ENCODE peak calls at places on chromosome 15, in six cellular contexts. B is activated T-helper 1 cell treated with anti-CD3 and anti-CD28 coated beads, Interleukin-12 subunit alpha, Interleukin-12 subunit beta, Interleukin-2, Interleukin-4 antibody, amounts not matched to agents 30 ng/mL and 10 ng/mL and 1 ng/mL, durations not matched to agents 14 hours and 24 hours and 36 hours; A is NT2/D1; M is endothelial cell; K is AG04450; N is AG20443. O is an unnamed sample.

GRCh38 chr15:101426761-101427333 is 62.7 kb downstream of the PCSK6 start:
- DNase-seq in B (no peak), A (no peak), M (no peak), K (no peak), N (no peak), O (peak; percentile 19)

GRCh38 chr15:87403973-87404372 is 852.6 kb downstream of the NTRK3 start:
- DNase-seq in B (no peak), A (no peak), M (no peak), K (no peak), N (no peak), O (no peak)

GRCh38 chr15:96109820-96110219 is 220.7 kb upstream of the NR2F2 start:
- DNase-seq in B (no peak), A (no peak), M (no peak), K (no peak), N (no peak), O (no peak)

GRCh38 chr15:52103217-52104207 is 9.1 kb downstream of the BCL2L10 start:
- DNase-seq in B (no peak), A (no peak), M (no peak), K (peak; percentile 80), N (peak; percentile 86), O (no peak)

GRCh38 chr15:90838066-90838465 is 30.3 kb upstream of the FURIN start:
- DNase-seq in B (peak; percentile 85), A (no peak), M (no peak), K (no peak), N (no peak), O (no peak)

GRCh38 chr15:31254431-31255175 is 72.0 kb upstream of the KLF13 start:
- DNase-seq in B (no peak), A (no peak), M (no peak), K (no peak), N (peak; percentile 49), O (no peak)

GRCh38 chr15:68278345-68279217 is 1.0 kb downstream of the FEM1B start:
- DNase-seq in B (no peak), A (no peak), M (no peak), K (no peak), N (no peak), O (no peak)

GRCh38 chr15:100111103-100112060 is 230.4 kb downstream of the ADAMTS17 start:
- DNase-seq in B (peak; percentile 24), A (no peak), M (no peak), K (peak; percentile 59), N (peak; percentile 65), O (no peak)

GRCh38 chr15:66707310-66708160 is 5.5 kb downstream of the SMAD6 start:
- DNase-seq in B (no peak), A (no peak), M (peak; percentile 36), K (no peak), N (peak; percentile 65), O (peak; percentile 80)

GRCh38 chr15:75198560-75199346 is 2.9 kb upstream of the C15orf39 start:
- DNase-seq in B (peak; percentile 68), A (no peak), M (no peak), K (no peak), N (no peak), O (no peak)

GRCh38 chr15:25742008-25742407 is 121.1 kb downstream of the ATP10A start:
- DNase-seq in B (no peak), A (no peak), M (no peak), K (no peak), N (no peak), O (peak; percentile 47)

GRCh38 chr15:92652576-92652966 is 3.0 kb downstream of the FAM174B start:
- DNase-seq in B (no peak), A (no peak), M (no peak), K (no peak), N (no peak), O (no peak)

O was measured in retina.